ENCODE peak calls at places on chromosomes 2 and 18, in four cellular contexts. B is T-helper 2 cell; O is right lobe of liver; D is stimulated activated naive CD8-positive, alpha-beta T cell treated with anti-CD3 and anti-CD28 coated beads, Interleukin-15, Interleukin-2, amounts not matched to agents 100 U/mL and 50 U/mL, for 24 hours. V is an unnamed sample.

GRCh38 chr2:10301946-10302478 is 692 bp upstream of the HPCAL1 start:
- DNase-seq in B (no peak), O (no peak), D (peak; percentile 24), V (no peak)

GRCh38 chr2:71530246-71530986 is 77.1 kb downstream of the DYSF start:
- DNase-seq in B (no peak), O (peak; percentile 37), D (peak; percentile 35), V (peak; percentile 80)

GRCh38 chr2:119377973-119378305 is 11.2 kb downstream of the DBI start:
- DNase-seq in B (no peak), O (no peak), D (no peak), V (no peak)

GRCh38 chr2:52000156-52000855 is 968.4 kb upstream of the NRXN1 start:
- DNase-seq in B (no peak), O (no peak), D (no peak), V (no peak)

GRCh38 chr2:176079851-176080539 is 3.8 kb downstream of the EVX2 start:
- DNase-seq in B (no peak), O (no peak), D (peak; percentile 54), V (peak; percentile 84)

GRCh38 chr2:54570925-54571694 is 115.0 kb downstream of the SPTBN1 start:
- DNase-seq in B (peak; percentile 66), O (peak; percentile 66), D (peak; percentile 82), V (peak; percentile 26)

GRCh38 chr2:204060896-204061640 is 124.5 kb downstream of the ICOS start:
- DNase-seq in B (no peak), O (no peak), D (no peak), V (no peak)

GRCh38 chr18:10798727-10799435 is 273.1 kb downstream of the NAPG start:
- DNase-seq in B (no peak), O (no peak), D (no peak), V (peak; percentile 26)

GRCh38 chr2:177799531-177799930 is 273.0 kb downstream of the PDE11A start:
- DNase-seq in B (no peak), O (no peak), D (no peak), V (peak; percentile 30)

GRCh38 chr2:145431181-145431951 is 911.4 kb upstream of the ZEB2 start:
- DNase-seq in B (no peak), O (no peak), D (no peak), V (no peak)